ENCODE peak calls at places on chromosomes 2 and 18, in four cellular contexts. One of them, this sample, is unnamed.

GRCh38 chr2:201807452-201807980 is 1.2 kb downstream of the CDK15 start:
- DNase-seq in GM23338: peak
- DNase-seq in pancreas: no peak
- DNase-seq in HL-60: no peak
- DNase-seq in this sample: no peak

GRCh38 chr2:121650554-121650930 is 1.3 kb upstream of the CLASP1 start:
- DNase-seq in GM23338: peak
- DNase-seq in pancreas: no peak
- DNase-seq in HL-60: no peak
- DNase-seq in this sample: no peak

GRCh38 chr2:71528221-71528620 is 74.9 kb downstream of the DYSF start:
- DNase-seq in GM23338: no peak
- DNase-seq in pancreas: no peak
- DNase-seq in HL-60: no peak
- DNase-seq in this sample: no peak

GRCh38 chr2:135265960-135266490 is 213.9 kb downstream of the RAB3GAP1 start:
- DNase-seq in GM23338: peak
- DNase-seq in pancreas: no peak
- DNase-seq in HL-60: no peak
- DNase-seq in this sample: no peak

GRCh38 chr2:26640331-26640745 is 828 bp downstream of the CIB4 start:
- DNase-seq in GM23338: peak
- DNase-seq in pancreas: peak
- DNase-seq in HL-60: no peak
- DNase-seq in this sample: no peak

GRCh38 chr2:168801961-168802824 is at the start of gene NOSTRIN:
- DNase-seq in GM23338: no peak
- DNase-seq in pancreas: peak
- DNase-seq in HL-60: no peak
- DNase-seq in this sample: no peak

GRCh38 chr2:113309655-113310387 is 31.1 kb upstream of the PAX8 start:
- DNase-seq in GM23338: no peak
- DNase-seq in pancreas: no peak
- DNase-seq in HL-60: no peak
- DNase-seq in this sample: no peak

GRCh38 chr18:9849407-9849961 is 36.3 kb upstream of the TXNDC2 start:
- DNase-seq in GM23338: no peak
- DNase-seq in pancreas: no peak
- DNase-seq in HL-60: no peak
- DNase-seq in this sample: no peak

GRCh38 chr2:136031716-136032115 is 46.3 kb upstream of the DARS1 start:
- DNase-seq in GM23338: no peak
- DNase-seq in pancreas: no peak
- DNase-seq in HL-60: no peak
- DNase-seq in this sample: no peak

GRCh38 chr2:128565441-128565840 is 246.8 kb upstream of the HS6ST1 start:
- DNase-seq in GM23338: no peak
- DNase-seq in pancreas: no peak
- DNase-seq in HL-60: no peak
- DNase-seq in this sample: no peak

GRCh38 chr2:101524811-101525430 is 50.0 kb upstream of the RFX8 start:
- DNase-seq in GM23338: no peak
- DNase-seq in pancreas: no peak
- DNase-seq in HL-60: peak
- DNase-seq in this sample: no peak

GRCh38 chr18:57925706-57926105 is 118.3 kb upstream of the NEDD4L start:
- DNase-seq in GM23338: no peak
- DNase-seq in pancreas: no peak
- DNase-seq in HL-60: no peak
- DNase-seq in this sample: peak

GRCh38 chr2:122748552-122749011 is 993.1 kb downstream of the TSN start:
- DNase-seq in GM23338: peak
- DNase-seq in pancreas: no peak
- DNase-seq in HL-60: no peak
- DNase-seq in this sample: peak

GRCh38 chr2:158782616-158783015 is 12.5 kb upstream of the DAPL1 start:
- DNase-seq in GM23338: no peak
- DNase-seq in pancreas: no peak
- DNase-seq in HL-60: no peak
- DNase-seq in this sample: no peak

GRCh38 chr2:206846854-206847834 is 81.7 kb downstream of the FASTKD2 start:
- DNase-seq in GM23338: no peak
- DNase-seq in pancreas: no peak
- DNase-seq in HL-60: no peak
- DNase-seq in this sample: no peak

GRCh38 chr18:7273301-7273911 is 42.5 kb downstream of the LRRC30 start:
- DNase-seq in GM23338: no peak
- DNase-seq in pancreas: peak
- DNase-seq in HL-60: no peak
- DNase-seq in this sample: no peak

GRCh38 chr18:805008-805754 is 6.9 kb downstream of the YES1 start:
- DNase-seq in GM23338: no peak
- DNase-seq in pancreas: no peak
- DNase-seq in HL-60: no peak
- DNase-seq in this sample: no peak

GRCh38 chr2:97870396-97870843 is 125.3 kb downstream of the TMEM131 start:
- DNase-seq in GM23338: no peak
- DNase-seq in pancreas: no peak
- DNase-seq in HL-60: peak
- DNase-seq in this sample: peak

GRCh38 chr2:60861736-60862135 is 19.6 kb upstream of the REL start:
- DNase-seq in GM23338: no peak
- DNase-seq in pancreas: no peak
- DNase-seq in HL-60: no peak
- DNase-seq in this sample: no peak

GRCh38 chr2:218418717-218419458 is at the start of gene VIL1:
- DNase-seq in GM23338: peak
- DNase-seq in pancreas: peak
- DNase-seq in HL-60: no peak
- DNase-seq in this sample: no peak

GRCh38 chr2:167183916-167184315 is 295.6 kb downstream of the XIRP2 start:
- DNase-seq in GM23338: no peak
- DNase-seq in pancreas: no peak
- DNase-seq in HL-60: no peak
- DNase-seq in this sample: no peak

GRCh38 chr2:151959203-151959602 is 131.0 kb upstream of the ARL5A start:
- DNase-seq in GM23338: no peak
- DNase-seq in pancreas: no peak
- DNase-seq in HL-60: no peak
- DNase-seq in this sample: no peak

GRCh38 chr2:11414372-11415124 is 51.4 kb downstream of the E2F6 start:
- DNase-seq in GM23338: no peak
- DNase-seq in pancreas: no peak
- DNase-seq in HL-60: no peak
- DNase-seq in this sample: no peak

GRCh38 chr2:241965931-241966412 is 96.4 kb downstream of the RTP5 start:
- DNase-seq in GM23338: no peak
- DNase-seq in pancreas: peak
- DNase-seq in HL-60: peak
- DNase-seq in this sample: peak

GRCh38 chr2:1553671-1554295 is 140.5 kb downstream of the TPO start:
- DNase-seq in GM23338: peak
- DNase-seq in pancreas: no peak
- DNase-seq in HL-60: no peak
- DNase-seq in this sample: peak

GRCh38 chr2:20674309-20674965 is 7.5 kb downstream of the GDF7 start:
- DNase-seq in GM23338: no peak
- DNase-seq in pancreas: no peak
- DNase-seq in HL-60: no peak
- DNase-seq in this sample: no peak

GRCh38 chr18:7908686-7909299 is 341.7 kb downstream of the PTPRM start:
- DNase-seq in GM23338: no peak
- DNase-seq in pancreas: no peak
- DNase-seq in HL-60: no peak
- DNase-seq in this sample: no peak

GRCh38 chr2:84879595-84880394 is 1.1 kb downstream of the TRABD2A start:
- DNase-seq in GM23338: peak
- DNase-seq in pancreas: no peak
- DNase-seq in HL-60: no peak
- DNase-seq in this sample: no peak

GRCh38 chr2:95024306-95024880 is 1.1 kb upstream of the MAL start:
- DNase-seq in GM23338: no peak
- DNase-seq in pancreas: no peak
- DNase-seq in HL-60: no peak
- DNase-seq in this sample: no peak

GRCh38 chr2:38529208-38529607 is 73.5 kb downstream of the HNRNPLL start:
- DNase-seq in GM23338: no peak
- DNase-seq in pancreas: no peak
- DNase-seq in HL-60: no peak
- DNase-seq in this sample: no peak

GRCh38 chr18:1294229-1294628 is 389.6 kb downstream of the ADCYAP1 start:
- DNase-seq in GM23338: no peak
- DNase-seq in pancreas: peak
- DNase-seq in HL-60: no peak
- DNase-seq in this sample: no peak

GRCh38 chr2:69741281-69742169 is at the start of gene ANXA4:
- DNase-seq in GM23338: peak
- DNase-seq in pancreas: peak
- DNase-seq in HL-60: peak
- DNase-seq in this sample: no peak
- TF ChIP-seq CTCF in GM23338: no peak
- TF ChIP-seq CTCF in pancreas: no peak
- TF ChIP-seq CTCF in HL-60: no peak
- TF ChIP-seq CTCF in this sample: peak

GRCh38 chr2:111900859-111901258 is 2.5 kb downstream of the MERTK start:
- DNase-seq in GM23338: peak
- DNase-seq in pancreas: peak
- DNase-seq in HL-60: no peak
- DNase-seq in this sample: no peak
- H3K4me3 ChIP-seq in GM23338: no peak
- H3K4me3 ChIP-seq in pancreas: no peak
- H3K4me3 ChIP-seq in HL-60: no peak
- H3K4me3 ChIP-seq in this sample: no peak

DNA sequence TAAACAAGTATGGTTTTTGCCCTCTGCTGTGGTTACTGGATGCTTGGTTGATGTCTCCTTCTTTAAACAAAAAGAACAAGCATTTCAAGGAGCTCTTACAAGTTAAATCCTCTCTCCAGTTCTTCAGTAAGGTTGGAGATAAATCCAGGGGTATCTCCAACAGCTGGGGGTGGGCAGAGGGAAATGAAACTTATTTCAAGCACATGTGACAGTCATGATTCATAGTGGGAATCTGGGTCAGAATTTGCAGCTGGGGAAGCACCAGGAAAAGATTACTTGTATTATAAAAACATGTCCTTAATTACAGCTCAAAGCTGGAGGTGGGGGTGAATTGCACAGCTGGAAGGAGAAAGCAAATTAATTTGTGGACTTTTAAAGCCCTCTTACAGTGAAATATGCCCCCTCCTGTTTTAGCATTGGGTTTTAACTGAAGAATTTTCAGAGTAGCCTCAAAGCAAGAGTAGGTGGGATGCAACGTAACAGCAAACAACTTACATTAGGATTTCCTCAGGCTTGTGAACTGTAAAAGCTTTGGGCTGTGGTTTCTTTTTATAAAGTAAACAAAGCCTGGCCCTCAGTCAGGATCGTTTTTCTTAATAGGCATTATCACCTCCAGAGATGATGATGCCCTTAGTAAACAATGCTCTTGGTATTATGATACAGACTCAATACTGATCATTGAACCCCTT is 596.4 kb downstream of the NYAP2 start:
- DNase-seq in GM23338: no peak
- DNase-seq in pancreas: no peak
- DNase-seq in HL-60: no peak
- DNase-seq in this sample: no peak
- TF ChIP-seq CTCF in GM23338: no peak
- TF ChIP-seq CTCF in pancreas: no peak
- TF ChIP-seq CTCF in HL-60: no peak
- TF ChIP-seq CTCF in this sample: no peak

DNA sequence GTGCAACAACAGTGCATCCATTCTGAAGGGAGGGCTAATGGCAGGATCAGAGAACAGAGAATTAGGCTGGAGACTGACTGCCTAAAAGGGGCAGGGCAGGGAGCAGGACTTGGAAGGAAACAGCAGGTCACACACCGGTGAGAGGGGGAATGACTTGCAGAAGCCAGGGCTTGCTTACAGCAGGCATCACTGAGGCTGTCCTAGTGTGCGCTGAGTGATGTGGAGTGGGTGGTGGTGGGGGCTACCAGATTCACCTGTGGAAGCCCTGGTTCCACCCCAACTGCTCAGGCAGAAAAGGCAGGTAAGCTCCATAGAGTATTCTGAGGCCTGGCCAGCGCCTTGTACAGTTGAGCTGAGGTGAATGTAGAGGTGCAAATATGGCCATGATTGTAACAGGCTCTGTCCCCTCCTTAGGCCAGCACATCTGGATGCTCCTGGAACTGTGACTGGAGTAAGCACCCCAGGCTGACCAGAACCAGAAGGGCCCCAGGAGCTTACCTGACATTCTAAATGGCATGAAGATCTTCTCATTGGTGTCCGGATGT is 49.4 kb downstream of the SFXN5 start:
- DNase-seq in GM23338: no peak
- DNase-seq in pancreas: no peak
- DNase-seq in HL-60: no peak
- DNase-seq in this sample: no peak
- H3K4me3 ChIP-seq in GM23338: no peak
- H3K4me3 ChIP-seq in pancreas: no peak
- H3K4me3 ChIP-seq in HL-60: no peak
- H3K4me3 ChIP-seq in this sample: no peak

DNA sequence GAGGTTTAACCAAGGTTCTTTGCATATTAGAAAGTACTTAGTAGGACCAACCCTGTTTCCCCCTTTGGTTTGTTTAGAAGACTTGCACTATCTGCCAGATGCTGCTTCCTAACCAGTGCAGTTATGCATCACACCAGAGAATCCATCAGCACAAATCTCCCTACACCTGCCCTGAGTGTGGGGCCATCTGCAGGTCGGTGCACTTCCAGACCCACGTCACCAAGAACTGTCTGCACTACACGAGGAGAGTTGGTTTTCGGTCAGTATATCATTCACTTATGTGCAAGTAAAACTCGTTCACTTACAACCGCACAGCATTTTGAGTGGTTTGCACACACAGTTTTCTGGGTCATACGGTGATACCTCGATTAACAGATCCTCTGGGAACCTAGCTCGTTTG is 69.7 kb downstream of the ZNF532 start:
- DNase-seq in GM23338: no peak
- DNase-seq in pancreas: no peak
- DNase-seq in HL-60: no peak
- DNase-seq in this sample: no peak
- TF ChIP-seq CTCF in GM23338: no peak
- TF ChIP-seq CTCF in pancreas: no peak
- TF ChIP-seq CTCF in HL-60: no peak
- TF ChIP-seq CTCF in this sample: no peak